ENCODE peak calls at places on chromosome 15, in nine cellular contexts. One of them, this sample, is unnamed.

GRCh38 chr15:47820047-47820779 is 102.9 kb downstream of the SEMA6D start:
- DNase-seq in lower lobe of right lung: no peak
- DNase-seq in cardiac muscle cell: no peak
- DNase-seq in GM13976: no peak
- DNase-seq in upper lobe of left lung: no peak
- DNase-seq in fibroblast of villous mesenchyme: peak; percentile 57
- DNase-seq in colonic mucosa: no peak
- DNase-seq in HFFc6: no peak
- DNase-seq in stomach: no peak
- DNase-seq in this sample: no peak

GRCh38 chr15:101185770-101186169 is 66.1 kb downstream of the CHSY1 start:
- DNase-seq in lower lobe of right lung: no peak
- DNase-seq in cardiac muscle cell: no peak
- DNase-seq in GM13976: no peak
- DNase-seq in upper lobe of left lung: no peak
- DNase-seq in fibroblast of villous mesenchyme: no peak
- DNase-seq in colonic mucosa: no peak
- DNase-seq in HFFc6: no peak
- DNase-seq in stomach: no peak
- DNase-seq in this sample: no peak

GRCh38 chr15:44443515-44443914 is 16.1 kb downstream of the CTDSPL2 start:
- DNase-seq in lower lobe of right lung: no peak
- DNase-seq in cardiac muscle cell: no peak
- DNase-seq in GM13976: no peak
- DNase-seq in upper lobe of left lung: no peak
- DNase-seq in fibroblast of villous mesenchyme: no peak
- DNase-seq in colonic mucosa: no peak
- DNase-seq in HFFc6: no peak
- DNase-seq in stomach: no peak
- DNase-seq in this sample: no peak

GRCh38 chr15:67506775-67507747 is 13.9 kb upstream of the C15orf61 start:
- DNase-seq in lower lobe of right lung: no peak
- DNase-seq in cardiac muscle cell: no peak
- DNase-seq in GM13976: no peak
- DNase-seq in upper lobe of left lung: no peak
- DNase-seq in fibroblast of villous mesenchyme: peak; percentile 58
- DNase-seq in colonic mucosa: no peak
- DNase-seq in HFFc6: no peak
- DNase-seq in stomach: no peak
- DNase-seq in this sample: no peak

GRCh38 chr15:82134426-82134825 is 88.6 kb upstream of the MEX3B start:
- DNase-seq in lower lobe of right lung: no peak
- DNase-seq in cardiac muscle cell: no peak
- DNase-seq in GM13976: no peak
- DNase-seq in upper lobe of left lung: no peak
- DNase-seq in fibroblast of villous mesenchyme: no peak
- DNase-seq in colonic mucosa: no peak
- DNase-seq in HFFc6: no peak
- DNase-seq in stomach: no peak
- DNase-seq in this sample: no peak

GRCh38 chr15:60374628-60375081 is 23.1 kb downstream of the ANXA2 start:
- DNase-seq in lower lobe of right lung: no peak
- DNase-seq in cardiac muscle cell: peak; percentile 60
- DNase-seq in GM13976: no peak
- DNase-seq in upper lobe of left lung: peak; percentile 84
- DNase-seq in fibroblast of villous mesenchyme: peak; percentile 92
- DNase-seq in colonic mucosa: no peak
- DNase-seq in HFFc6: peak; percentile 98
- DNase-seq in stomach: peak; percentile 77
- DNase-seq in this sample: peak; percentile 37

GRCh38 chr15:71780349-71780976 is 29.9 kb upstream of the NR2E3 start:
- DNase-seq in lower lobe of right lung: no peak
- DNase-seq in cardiac muscle cell: peak; percentile 74
- DNase-seq in GM13976: peak; percentile 73
- DNase-seq in upper lobe of left lung: no peak
- DNase-seq in fibroblast of villous mesenchyme: peak; percentile 83
- DNase-seq in colonic mucosa: no peak
- DNase-seq in HFFc6: peak; percentile 32
- DNase-seq in stomach: no peak
- DNase-seq in this sample: peak; percentile 41

GRCh38 chr15:55356985-55357585 is 38.1 kb downstream of the PIGB start:
- DNase-seq in lower lobe of right lung: no peak
- DNase-seq in cardiac muscle cell: no peak
- DNase-seq in GM13976: no peak
- DNase-seq in upper lobe of left lung: no peak
- DNase-seq in fibroblast of villous mesenchyme: no peak
- DNase-seq in colonic mucosa: no peak
- DNase-seq in HFFc6: no peak
- DNase-seq in stomach: no peak
- DNase-seq in this sample: no peak

GRCh38 chr15:81888748-81889479 is 156.9 kb downstream of the MEX3B start:
- DNase-seq in lower lobe of right lung: no peak
- DNase-seq in cardiac muscle cell: no peak
- DNase-seq in GM13976: no peak
- DNase-seq in upper lobe of left lung: no peak
- DNase-seq in fibroblast of villous mesenchyme: peak; percentile 28
- DNase-seq in colonic mucosa: no peak
- DNase-seq in HFFc6: peak; percentile 71
- DNase-seq in stomach: no peak
- DNase-seq in this sample: no peak

GRCh38 chr15:101578443-101578894 is 73.7 kb downstream of the TM2D3 start:
- DNase-seq in lower lobe of right lung: no peak
- DNase-seq in cardiac muscle cell: peak; percentile 47
- DNase-seq in GM13976: peak; percentile 67
- DNase-seq in upper lobe of left lung: no peak
- DNase-seq in fibroblast of villous mesenchyme: peak; percentile 32
- DNase-seq in colonic mucosa: peak; percentile 63
- DNase-seq in HFFc6: no peak
- DNase-seq in stomach: peak; percentile 62
- DNase-seq in this sample: peak; percentile 39

GRCh38 chr15:78082106-78082742 is 4.7 kb upstream of the TBC1D2B start:
- DNase-seq in lower lobe of right lung: no peak
- DNase-seq in cardiac muscle cell: no peak
- DNase-seq in GM13976: no peak
- DNase-seq in upper lobe of left lung: peak; percentile 75
- DNase-seq in fibroblast of villous mesenchyme: peak; percentile 91
- DNase-seq in colonic mucosa: peak; percentile 57
- DNase-seq in HFFc6: no peak
- DNase-seq in stomach: no peak
- DNase-seq in this sample: no peak

GRCh38 chr15:72306211-72306785 is 13.7 kb downstream of the CELF6 start:
- DNase-seq in lower lobe of right lung: no peak
- DNase-seq in cardiac muscle cell: no peak
- DNase-seq in GM13976: peak; percentile 34
- DNase-seq in upper lobe of left lung: no peak
- DNase-seq in fibroblast of villous mesenchyme: peak; percentile 16
- DNase-seq in colonic mucosa: no peak
- DNase-seq in HFFc6: peak; percentile 20
- DNase-seq in stomach: no peak
- DNase-seq in this sample: peak; percentile 43

GRCh38 chr15:68204776-68205557 is at the start of gene CALML4:
- DNase-seq in lower lobe of right lung: peak; percentile 74
- DNase-seq in cardiac muscle cell: no peak
- DNase-seq in GM13976: no peak
- DNase-seq in upper lobe of left lung: peak; percentile 55
- DNase-seq in fibroblast of villous mesenchyme: peak; percentile 30
- DNase-seq in colonic mucosa: peak; percentile 95
- DNase-seq in HFFc6: no peak
- DNase-seq in stomach: peak; percentile 90
- DNase-seq in this sample: peak; percentile 56

GRCh38 chr15:55253580-55253979 is 36.0 kb downstream of the RAB27A start:
- DNase-seq in lower lobe of right lung: no peak
- DNase-seq in cardiac muscle cell: no peak
- DNase-seq in GM13976: no peak
- DNase-seq in upper lobe of left lung: no peak
- DNase-seq in fibroblast of villous mesenchyme: peak; percentile 85
- DNase-seq in colonic mucosa: no peak
- DNase-seq in HFFc6: peak; percentile 40
- DNase-seq in stomach: no peak
- DNase-seq in this sample: no peak

GRCh38 chr15:76190767-76191538 is 120.3 kb downstream of the ETFA start:
- DNase-seq in lower lobe of right lung: peak; percentile 84
- DNase-seq in cardiac muscle cell: peak; percentile 87
- DNase-seq in GM13976: peak; percentile 93
- DNase-seq in upper lobe of left lung: peak; percentile 79
- DNase-seq in fibroblast of villous mesenchyme: peak; percentile 72
- DNase-seq in colonic mucosa: peak; percentile 87
- DNase-seq in HFFc6: peak; percentile 61
- DNase-seq in stomach: peak; percentile 91
- DNase-seq in this sample: peak; percentile 87

GRCh38 chr15:85044251-85044853 is 62.7 kb downstream of the PDE8A start:
- DNase-seq in lower lobe of right lung: no peak
- DNase-seq in cardiac muscle cell: peak; percentile 51
- DNase-seq in GM13976: peak; percentile 38
- DNase-seq in upper lobe of left lung: peak; percentile 47
- DNase-seq in fibroblast of villous mesenchyme: peak; percentile 82
- DNase-seq in colonic mucosa: peak; percentile 75
- DNase-seq in HFFc6: peak; percentile 61
- DNase-seq in stomach: peak; percentile 61
- DNase-seq in this sample: peak; percentile 15

GRCh38 chr15:58115692-58116091 is 22.5 kb upstream of the AQP9 start:
- DNase-seq in lower lobe of right lung: no peak
- DNase-seq in cardiac muscle cell: no peak
- DNase-seq in GM13976: no peak
- DNase-seq in upper lobe of left lung: no peak
- DNase-seq in fibroblast of villous mesenchyme: peak; percentile 9
- DNase-seq in colonic mucosa: no peak
- DNase-seq in HFFc6: peak; percentile 5
- DNase-seq in stomach: no peak
- DNase-seq in this sample: no peak

GRCh38 chr15:25709437-25710159 is 153.5 kb downstream of the ATP10A start:
- DNase-seq in lower lobe of right lung: no peak
- DNase-seq in cardiac muscle cell: no peak
- DNase-seq in GM13976: no peak
- DNase-seq in upper lobe of left lung: no peak
- DNase-seq in fibroblast of villous mesenchyme: no peak
- DNase-seq in colonic mucosa: no peak
- DNase-seq in HFFc6: no peak
- DNase-seq in stomach: no peak
- DNase-seq in this sample: no peak

GRCh38 chr15:87649175-87649574 is 607.4 kb downstream of the NTRK3 start:
- DNase-seq in lower lobe of right lung: no peak
- DNase-seq in cardiac muscle cell: no peak
- DNase-seq in GM13976: no peak
- DNase-seq in upper lobe of left lung: no peak
- DNase-seq in fibroblast of villous mesenchyme: no peak
- DNase-seq in colonic mucosa: no peak
- DNase-seq in HFFc6: no peak
- DNase-seq in stomach: no peak
- DNase-seq in this sample: no peak

GRCh38 chr15:79004336-79004735 is 59.5 kb upstream of the CTSH start:
- DNase-seq in lower lobe of right lung: no peak
- DNase-seq in cardiac muscle cell: no peak
- DNase-seq in GM13976: peak; percentile 84
- DNase-seq in upper lobe of left lung: peak; percentile 54
- DNase-seq in fibroblast of villous mesenchyme: peak; percentile 58
- DNase-seq in colonic mucosa: no peak
- DNase-seq in HFFc6: peak; percentile 51
- DNase-seq in stomach: no peak
- DNase-seq in this sample: no peak

GRCh38 chr15:93825721-93826120 is 405.6 kb upstream of the MCTP2 start:
- DNase-seq in lower lobe of right lung: no peak
- DNase-seq in cardiac muscle cell: no peak
- DNase-seq in GM13976: no peak
- DNase-seq in upper lobe of left lung: no peak
- DNase-seq in fibroblast of villous mesenchyme: no peak
- DNase-seq in colonic mucosa: no peak
- DNase-seq in HFFc6: no peak
- DNase-seq in stomach: no peak
- DNase-seq in this sample: no peak

GRCh38 chr15:85733415-85733814 is 61.3 kb downstream of the KLHL25 start:
- DNase-seq in lower lobe of right lung: no peak
- DNase-seq in cardiac muscle cell: no peak
- DNase-seq in GM13976: no peak
- DNase-seq in upper lobe of left lung: no peak
- DNase-seq in fibroblast of villous mesenchyme: no peak
- DNase-seq in colonic mucosa: no peak
- DNase-seq in HFFc6: no peak
- DNase-seq in stomach: no peak
- DNase-seq in this sample: no peak

GRCh38 chr15:31442203-31443090 is 115.8 kb downstream of the KLF13 start:
- DNase-seq in lower lobe of right lung: no peak
- DNase-seq in cardiac muscle cell: no peak
- DNase-seq in GM13976: no peak
- DNase-seq in upper lobe of left lung: no peak
- DNase-seq in fibroblast of villous mesenchyme: peak; percentile 92
- DNase-seq in colonic mucosa: peak; percentile 52
- DNase-seq in HFFc6: peak; percentile 94
- DNase-seq in stomach: peak; percentile 42
- DNase-seq in this sample: no peak

GRCh38 chr15:49901867-49902775 is 216.9 kb downstream of the ATP8B4 start:
- DNase-seq in lower lobe of right lung: no peak
- DNase-seq in cardiac muscle cell: no peak
- DNase-seq in GM13976: no peak
- DNase-seq in upper lobe of left lung: no peak
- DNase-seq in fibroblast of villous mesenchyme: peak; percentile 82
- DNase-seq in colonic mucosa: no peak
- DNase-seq in HFFc6: peak; percentile 50
- DNase-seq in stomach: no peak
- DNase-seq in this sample: no peak
- TF ChIP-seq CTCF in lower lobe of right lung: no peak
- TF ChIP-seq CTCF in cardiac muscle cell: peak; percentile 47
- TF ChIP-seq CTCF in GM13976: no peak
- TF ChIP-seq CTCF in upper lobe of left lung: no peak
- TF ChIP-seq CTCF in fibroblast of villous mesenchyme: peak; percentile 50
- TF ChIP-seq CTCF in colonic mucosa: no peak
- TF ChIP-seq CTCF in HFFc6: peak; percentile 76
- TF ChIP-seq CTCF in stomach: no peak
- TF ChIP-seq CTCF in this sample: no peak

GRCh38 chr15:69474846-69475455 is 22.3 kb downstream of the RPLP1 start:
- DNase-seq in lower lobe of right lung: no peak
- DNase-seq in cardiac muscle cell: no peak
- DNase-seq in GM13976: no peak
- DNase-seq in upper lobe of left lung: no peak
- DNase-seq in fibroblast of villous mesenchyme: no peak
- DNase-seq in colonic mucosa: no peak
- DNase-seq in HFFc6: peak; percentile 26
- DNase-seq in stomach: peak; percentile 55
- DNase-seq in this sample: no peak
- TF ChIP-seq CTCF in lower lobe of right lung: no peak
- TF ChIP-seq CTCF in cardiac muscle cell: no peak
- TF ChIP-seq CTCF in GM13976: no peak
- TF ChIP-seq CTCF in upper lobe of left lung: no peak
- TF ChIP-seq CTCF in fibroblast of villous mesenchyme: peak; percentile 15
- TF ChIP-seq CTCF in colonic mucosa: no peak
- TF ChIP-seq CTCF in HFFc6: no peak
- TF ChIP-seq CTCF in stomach: no peak
- TF ChIP-seq CTCF in this sample: no peak

GRCh38 chr15:64842986-64843561 is 1.4 kb downstream of the PLEKHO2 start:
- DNase-seq in lower lobe of right lung: peak; percentile 76
- DNase-seq in cardiac muscle cell: no peak
- DNase-seq in GM13976: peak; percentile 57
- DNase-seq in upper lobe of left lung: peak; percentile 77
- DNase-seq in fibroblast of villous mesenchyme: peak; percentile 79
- DNase-seq in colonic mucosa: no peak
- DNase-seq in HFFc6: peak; percentile 62
- DNase-seq in stomach: no peak
- DNase-seq in this sample: peak; percentile 28
- TF ChIP-seq CTCF in lower lobe of right lung: no peak
- TF ChIP-seq CTCF in cardiac muscle cell: peak; percentile 3
- TF ChIP-seq CTCF in GM13976: no peak
- TF ChIP-seq CTCF in upper lobe of left lung: no peak
- TF ChIP-seq CTCF in fibroblast of villous mesenchyme: no peak
- TF ChIP-seq CTCF in colonic mucosa: no peak
- TF ChIP-seq CTCF in HFFc6: no peak
- TF ChIP-seq CTCF in stomach: no peak
- TF ChIP-seq CTCF in this sample: no peak

GRCh38 chr15:34853001-34853758 is 57.8 kb upstream of the ACTC1 start:
- DNase-seq in lower lobe of right lung: no peak
- DNase-seq in cardiac muscle cell: no peak
- DNase-seq in GM13976: no peak
- DNase-seq in upper lobe of left lung: no peak
- DNase-seq in fibroblast of villous mesenchyme: peak; percentile 62
- DNase-seq in colonic mucosa: no peak
- DNase-seq in HFFc6: no peak
- DNase-seq in stomach: no peak
- DNase-seq in this sample: no peak
- TF ChIP-seq CTCF in lower lobe of right lung: no peak
- TF ChIP-seq CTCF in cardiac muscle cell: no peak
- TF ChIP-seq CTCF in GM13976: no peak
- TF ChIP-seq CTCF in upper lobe of left lung: no peak
- TF ChIP-seq CTCF in fibroblast of villous mesenchyme: no peak
- TF ChIP-seq CTCF in colonic mucosa: no peak
- TF ChIP-seq CTCF in HFFc6: peak; percentile 8
- TF ChIP-seq CTCF in stomach: no peak
- TF ChIP-seq CTCF in this sample: no peak